ENCODE peak calls at places on chromosome 5, in seven cellular contexts. One of them, this sample, is unnamed.

GRCh38 chr5:135448071-135448704 is 1.0 kb upstream of the DCANP1 start:
- DNase-seq in IMR-90: no peak
- DNase-seq in A549: no peak
- DNase-seq in SK-N-SH: no peak
- DNase-seq in H1: peak; percentile 21
- DNase-seq in HepG2: no peak
- DNase-seq in GM12878: no peak
- DNase-seq in this sample: no peak

GRCh38 chr5:86864022-86864421 is 246.3 kb downstream of the COX7C start:
- DNase-seq in IMR-90: no peak
- DNase-seq in A549: no peak
- DNase-seq in SK-N-SH: peak; percentile 1
- DNase-seq in H1: no peak
- DNase-seq in HepG2: no peak
- DNase-seq in GM12878: no peak
- DNase-seq in this sample: no peak

GRCh38 chr5:178542455-178542854 is 47.7 kb downstream of the COL23A1 start:
- DNase-seq in IMR-90: no peak
- DNase-seq in A549: no peak
- DNase-seq in SK-N-SH: no peak
- DNase-seq in H1: no peak
- DNase-seq in HepG2: no peak
- DNase-seq in GM12878: no peak
- DNase-seq in this sample: no peak

GRCh38 chr5:66356011-66356565 is 212.0 kb downstream of the SREK1 start:
- DNase-seq in IMR-90: peak; percentile 1
- DNase-seq in A549: no peak
- DNase-seq in SK-N-SH: no peak
- DNase-seq in H1: no peak
- DNase-seq in HepG2: no peak
- DNase-seq in GM12878: no peak
- DNase-seq in this sample: no peak

GRCh38 chr5:131264453-131265200 is 774 bp downstream of the CDC42SE2 start:
- DNase-seq in IMR-90: peak; percentile 28
- DNase-seq in A549: peak; percentile 47
- DNase-seq in SK-N-SH: peak; percentile 67
- DNase-seq in H1: peak; percentile 3
- DNase-seq in HepG2: no peak
- DNase-seq in GM12878: no peak
- DNase-seq in this sample: peak; percentile 43

GRCh38 chr5:31827862-31828261 is 188.9 kb downstream of the PDZD2 start:
- DNase-seq in IMR-90: peak; percentile 68
- DNase-seq in A549: no peak
- DNase-seq in SK-N-SH: no peak
- DNase-seq in H1: no peak
- DNase-seq in HepG2: no peak
- DNase-seq in GM12878: no peak
- DNase-seq in this sample: no peak

GRCh38 chr5:143922718-143923117 is 110.8 kb downstream of the HMHB1 start:
- DNase-seq in IMR-90: peak; percentile 65
- DNase-seq in A549: peak; percentile 38
- DNase-seq in SK-N-SH: no peak
- DNase-seq in H1: no peak
- DNase-seq in HepG2: no peak
- DNase-seq in GM12878: no peak
- DNase-seq in this sample: no peak

GRCh38 chr5:73186976-73187375 is 14.0 kb downstream of the TMEM174 start:
- DNase-seq in IMR-90: peak; percentile 54
- DNase-seq in A549: no peak
- DNase-seq in SK-N-SH: no peak
- DNase-seq in H1: no peak
- DNase-seq in HepG2: no peak
- DNase-seq in GM12878: no peak
- DNase-seq in this sample: no peak

GRCh38 chr5:107831612-107832395 is 161.1 kb upstream of the EFNA5 start:
- DNase-seq in IMR-90: peak; percentile 85
- DNase-seq in A549: no peak
- DNase-seq in SK-N-SH: no peak
- DNase-seq in H1: no peak
- DNase-seq in HepG2: no peak
- DNase-seq in GM12878: no peak
- DNase-seq in this sample: no peak

GRCh38 chr5:34656700-34657549 is 797 bp downstream of the RAI14 start:
- DNase-seq in IMR-90: no peak
- DNase-seq in A549: no peak
- DNase-seq in SK-N-SH: peak; percentile 61
- DNase-seq in H1: no peak
- DNase-seq in HepG2: no peak
- DNase-seq in GM12878: no peak
- DNase-seq in this sample: peak; percentile 70

GRCh38 chr5:107533946-107534876 is 136.5 kb downstream of the EFNA5 start:
- DNase-seq in IMR-90: no peak
- DNase-seq in A549: no peak
- DNase-seq in SK-N-SH: no peak
- DNase-seq in H1: no peak
- DNase-seq in HepG2: no peak
- DNase-seq in GM12878: no peak
- DNase-seq in this sample: no peak

GRCh38 chr5:16456103-16456832 is 9.3 kb downstream of the ZNF622 start:
- DNase-seq in IMR-90: peak; percentile 72
- DNase-seq in A549: peak; percentile 67
- DNase-seq in SK-N-SH: peak; percentile 43
- DNase-seq in H1: no peak
- DNase-seq in HepG2: peak; percentile 48
- DNase-seq in GM12878: no peak
- DNase-seq in this sample: peak; percentile 51

GRCh38 chr5:100761192-100761591 is 141.9 kb downstream of the ST8SIA4 start:
- DNase-seq in IMR-90: peak; percentile 71
- DNase-seq in A549: peak; percentile 32
- DNase-seq in SK-N-SH: no peak
- DNase-seq in H1: no peak
- DNase-seq in HepG2: no peak
- DNase-seq in GM12878: no peak
- DNase-seq in this sample: no peak

GRCh38 chr5:126171916-126172315 is 251.3 kb upstream of the GRAMD2B start:
- DNase-seq in IMR-90: no peak
- DNase-seq in A549: no peak
- DNase-seq in SK-N-SH: no peak
- DNase-seq in H1: no peak
- DNase-seq in HepG2: no peak
- DNase-seq in GM12878: no peak
- DNase-seq in this sample: no peak

GRCh38 chr5:176525677-176526076 is 11.5 kb downstream of the RNF44 start:
- DNase-seq in IMR-90: no peak
- DNase-seq in A549: no peak
- DNase-seq in SK-N-SH: no peak
- DNase-seq in H1: no peak
- DNase-seq in HepG2: no peak
- DNase-seq in GM12878: no peak
- DNase-seq in this sample: no peak

GRCh38 chr5:96649251-96649937 is 12.8 kb upstream of the CAST start:
- DNase-seq in IMR-90: no peak
- DNase-seq in A549: no peak
- DNase-seq in SK-N-SH: no peak
- DNase-seq in H1: no peak
- DNase-seq in HepG2: peak; percentile 19
- DNase-seq in GM12878: no peak
- DNase-seq in this sample: no peak

GRCh38 chr5:64958757-64959391 is 190.1 kb downstream of the CWC27 start:
- DNase-seq in IMR-90: peak; percentile 72
- DNase-seq in A549: peak; percentile 35
- DNase-seq in SK-N-SH: peak; percentile 11
- DNase-seq in H1: no peak
- DNase-seq in HepG2: peak; percentile 11
- DNase-seq in GM12878: no peak
- DNase-seq in this sample: no peak

GRCh38 chr5:119330367-119331183 is 25.2 kb upstream of the TNFAIP8 start:
- DNase-seq in IMR-90: no peak
- DNase-seq in A549: no peak
- DNase-seq in SK-N-SH: no peak
- DNase-seq in H1: no peak
- DNase-seq in HepG2: no peak
- DNase-seq in GM12878: no peak
- DNase-seq in this sample: peak; percentile 80
- TF ChIP-seq RFX5 in IMR-90: no peak
- TF ChIP-seq RFX5 in A549: no peak
- TF ChIP-seq RFX5 in SK-N-SH: no peak
- TF ChIP-seq RFX5 in H1: no peak
- TF ChIP-seq RFX5 in HepG2: no peak
- TF ChIP-seq RFX5 in GM12878: no peak
- TF ChIP-seq RFX5 in this sample: no peak

GRCh38 chr5:3309538-3309937 is 286.1 kb upstream of the IRX1 start:
- DNase-seq in IMR-90: no peak
- DNase-seq in A549: no peak
- DNase-seq in SK-N-SH: no peak
- DNase-seq in H1: no peak
- DNase-seq in HepG2: no peak
- DNase-seq in GM12878: no peak
- DNase-seq in this sample: no peak

GRCh38 chr5:3310551-3311340 is 284.9 kb upstream of the IRX1 start:
- DNase-seq in IMR-90: no peak
- DNase-seq in A549: no peak
- DNase-seq in SK-N-SH: no peak
- DNase-seq in H1: no peak
- DNase-seq in HepG2: peak; percentile 2
- DNase-seq in GM12878: no peak
- DNase-seq in this sample: no peak

GRCh38 chr5:3312299-3312698 is 283.3 kb upstream of the IRX1 start:
- DNase-seq in IMR-90: no peak
- DNase-seq in A549: no peak
- DNase-seq in SK-N-SH: no peak
- DNase-seq in H1: no peak
- DNase-seq in HepG2: no peak
- DNase-seq in GM12878: no peak
- DNase-seq in this sample: no peak

GRCh38 chr5:3313569-3313968 is 282.1 kb upstream of the IRX1 start:
- DNase-seq in IMR-90: no peak
- DNase-seq in A549: no peak
- DNase-seq in SK-N-SH: no peak
- DNase-seq in H1: no peak
- DNase-seq in HepG2: no peak
- DNase-seq in GM12878: no peak
- DNase-seq in this sample: no peak

GRCh38 chr5:3311443-3311842 is 284.2 kb upstream of the IRX1 start:
- DNase-seq in IMR-90: no peak
- DNase-seq in A549: no peak
- DNase-seq in SK-N-SH: no peak
- DNase-seq in H1: no peak
- DNase-seq in HepG2: no peak
- DNase-seq in GM12878: no peak
- DNase-seq in this sample: no peak
- TF ChIP-seq RFX5 in IMR-90: no peak
- TF ChIP-seq RFX5 in A549: no peak
- TF ChIP-seq RFX5 in SK-N-SH: no peak
- TF ChIP-seq RFX5 in H1: no peak
- TF ChIP-seq RFX5 in HepG2: no peak
- TF ChIP-seq RFX5 in GM12878: no peak
- TF ChIP-seq RFX5 in this sample: no peak

GRCh38 chr5:174571662-174572397 is 152.6 kb upstream of the MSX2 start:
- DNase-seq in IMR-90: peak; percentile 98
- DNase-seq in A549: peak; percentile 85
- DNase-seq in SK-N-SH: peak; percentile 45
- DNase-seq in H1: no peak
- DNase-seq in HepG2: peak; percentile 28
- DNase-seq in GM12878: no peak
- DNase-seq in this sample: no peak
- TF ChIP-seq RFX5 in IMR-90: no peak
- TF ChIP-seq RFX5 in A549: no peak
- TF ChIP-seq RFX5 in SK-N-SH: no peak
- TF ChIP-seq RFX5 in H1: no peak
- TF ChIP-seq RFX5 in HepG2: no peak
- TF ChIP-seq RFX5 in GM12878: no peak
- TF ChIP-seq RFX5 in this sample: no peak

GRCh38 chr5:102958481-102959011 is 161.4 kb downstream of the GIN1 start:
- DNase-seq in IMR-90: peak; percentile 66
- DNase-seq in A549: peak; percentile 36
- DNase-seq in SK-N-SH: no peak
- DNase-seq in H1: no peak
- DNase-seq in HepG2: no peak
- DNase-seq in GM12878: no peak
- DNase-seq in this sample: no peak
- TF ChIP-seq RFX5 in IMR-90: no peak
- TF ChIP-seq RFX5 in A549: no peak
- TF ChIP-seq RFX5 in SK-N-SH: no peak
- TF ChIP-seq RFX5 in H1: no peak
- TF ChIP-seq RFX5 in HepG2: no peak
- TF ChIP-seq RFX5 in GM12878: no peak
- TF ChIP-seq RFX5 in this sample: no peak

DNA sequence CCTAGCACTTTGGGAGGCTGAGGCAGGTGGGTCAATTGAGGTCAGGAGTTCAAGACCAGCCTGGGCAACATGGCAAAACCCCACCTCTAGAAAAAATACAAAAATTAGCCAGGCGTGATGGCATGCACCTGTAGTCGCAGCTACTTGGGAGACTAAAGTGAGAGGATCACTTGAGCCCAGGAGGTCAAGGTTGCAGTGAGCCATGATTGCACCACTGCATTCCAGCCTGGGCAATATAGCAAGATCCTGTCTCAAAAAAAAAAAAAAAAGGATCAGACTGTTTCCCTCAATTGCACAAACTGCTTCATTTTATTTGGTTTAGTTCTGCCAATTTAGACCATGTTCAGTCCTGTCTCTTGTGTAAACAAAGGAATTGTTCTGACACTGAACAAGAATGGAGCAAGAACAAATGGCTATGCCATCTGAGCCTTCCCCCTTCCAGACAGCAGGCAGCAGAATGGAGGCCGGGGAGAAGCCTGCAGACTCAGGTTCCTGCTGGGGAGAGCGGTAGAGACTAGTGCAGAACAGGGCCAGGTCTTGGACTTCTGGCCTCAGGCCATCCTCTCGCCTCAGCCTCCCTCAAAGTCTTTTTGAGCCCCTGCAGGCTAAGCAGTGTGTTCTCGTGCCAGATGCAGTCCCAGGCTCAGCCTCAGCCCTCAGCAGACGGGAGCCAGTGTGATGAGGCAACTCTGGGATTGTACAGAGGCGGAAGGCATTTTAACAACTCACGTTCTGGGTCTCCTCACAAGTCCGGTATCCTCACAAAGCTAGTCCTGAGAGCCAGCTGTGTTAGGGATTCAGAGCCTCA is 18.2 kb downstream of the HNRNPH1 start:
- DNase-seq in IMR-90: peak; percentile 51
- DNase-seq in A549: no peak
- DNase-seq in SK-N-SH: no peak
- DNase-seq in H1: no peak
- DNase-seq in HepG2: no peak
- DNase-seq in GM12878: no peak
- DNase-seq in this sample: no peak
- TF ChIP-seq RFX5 in IMR-90: no peak
- TF ChIP-seq RFX5 in A549: no peak
- TF ChIP-seq RFX5 in SK-N-SH: no peak
- TF ChIP-seq RFX5 in H1: no peak
- TF ChIP-seq RFX5 in HepG2: no peak
- TF ChIP-seq RFX5 in GM12878: no peak
- TF ChIP-seq RFX5 in this sample: no peak